ENCODE peak calls at places on chromosomes 6 and 20, in four cellular contexts. B, S, F and J are unnamed samples.

GRCh38 chr6:158047120-158047518 is 65.5 kb downstream of the SYNJ2 start:
- DNase-seq in F (peak; percentile 59), B (peak; percentile 64), S (no peak), J (no peak)

GRCh38 chr20:3377644-3378043 is 29.8 kb downstream of the DNAAF9 start:
- DNase-seq in B (no peak), S (no peak), F (no peak), J (no peak)

GRCh38 chr6:29967379-29968010 is 25.2 kb downstream of the HLA-A start:
- DNase-seq in S (no peak), F (no peak), B (no peak), J (no peak)

GRCh38 chr6:127547909-127548649 is 28.9 kb upstream of the C6orf58 start:
- DNase-seq in B (no peak), F (peak; percentile 17), S (no peak), J (no peak)

GRCh38 chr6:80769101-80769500 is 662.6 kb downstream of the BCKDHB start:
- DNase-seq in S (no peak), F (peak; percentile 90), B (no peak), J (no peak)

GRCh38 chr6:131960371-131961133 is 9.4 kb upstream of the CCN2 start:
- DNase-seq in B (no peak), F (peak; percentile 47), S (no peak), J (no peak)

GRCh38 chr6:43723737-43724295 is 36.2 kb upstream of the MRPS18A start:
- DNase-seq in F (peak; percentile 70), B (peak; percentile 93), S (peak; percentile 74), J (no peak)

GRCh38 chr6:6452002-6452401 is 131.5 kb upstream of the F13A1 start:
- DNase-seq in F (no peak), S (no peak), B (no peak), J (no peak)

GRCh38 chr6:35312763-35313125 is 15.1 kb downstream of the DEF6 start:
- DNase-seq in S (no peak), B (no peak), F (no peak), J (no peak)

GRCh38 chr6:130893277-130893676 is 66.1 kb downstream of the SMLR1 start:
- DNase-seq in S (no peak), B (no peak), F (no peak), J (no peak)

GRCh38 chr6:112683926-112684325 is 336.8 kb downstream of the RFPL4B start:
- DNase-seq in F (peak; percentile 95), B (peak; percentile 44), S (peak; percentile 3), J (peak; percentile 70)

GRCh38 chr6:12279322-12280098 is 10.7 kb upstream of the EDN1 start:
- DNase-seq in S (peak; percentile 23), F (no peak), B (no peak), J (no peak)

GRCh38 chr6:3895805-3896204 is 46.6 kb downstream of the FAM50B start:
- DNase-seq in F (no peak), S (no peak), B (no peak), J (no peak)

GRCh38 chr6:141097471-141097870 is 1035.3 kb upstream of the GJE1 start:
- DNase-seq in S (no peak), B (no peak), F (no peak), J (peak; percentile 12)

GRCh38 chr20:14673164-14673563 is 335.8 kb upstream of the FLRT3 start:
- DNase-seq in B (no peak), S (peak; percentile 46), F (no peak), J (no peak)

GRCh38 chr6:65927141-65927540 is 220.1 kb upstream of the EYS start:
- DNase-seq in F (no peak), B (no peak), S (no peak), J (no peak)

GRCh38 chr6:107578642-107579332 is 88.9 kb downstream of the SOBP start:
- DNase-seq in S (no peak), B (no peak), F (no peak), J (no peak)

GRCh38 chr20:50295345-50295744 is 104.7 kb downstream of the CEBPB start:
- DNase-seq in F (no peak), B (peak; percentile 23), S (no peak), J (no peak)

GRCh38 chr6:101000334-101000733 is 119.2 kb upstream of the ASCC3 start:
- DNase-seq in S (no peak), B (no peak), F (no peak), J (no peak)

GRCh38 chr20:51417245-51417560 is 125.3 kb downstream of the NFATC2 start:
- DNase-seq in F (no peak), B (no peak), S (no peak), J (no peak)

GRCh38 chr6:157240059-157240959 is 83.0 kb downstream of the TMEM242 start:
- DNase-seq in B (peak; percentile 94), S (no peak), F (peak; percentile 41), J (no peak)

GRCh38 chr6:52301326-52301725 is 16.8 kb upstream of the MCM3 start:
- DNase-seq in S (no peak), F (no peak), B (no peak), J (no peak)

GRCh38 chr6:82057846-82058554 is 189.5 kb downstream of the IBTK start:
- DNase-seq in S (no peak), F (peak; percentile 57), B (no peak), J (no peak)

GRCh38 chr6:40986364-40986763 is 52.7 kb downstream of the UNC5CL start:
- DNase-seq in B (no peak), S (no peak), F (peak; percentile 10), J (no peak)

GRCh38 chr20:20334489-20334888 is 33.4 kb upstream of the INSM1 start:
- DNase-seq in B (no peak), S (no peak), F (no peak), J (no peak)

GRCh38 chr20:32466739-32467505 is 108.8 kb downstream of the ASXL1 start:
- DNase-seq in S (no peak), B (peak; percentile 83), F (no peak), J (no peak)

GRCh38 chr6:147506704-147507114 is 1.8 kb upstream of the SAMD5 start:
- DNase-seq in B (peak; percentile 96), F (peak; percentile 45), S (peak; percentile 55), J (no peak)

GRCh38 chr6:169162968-169163903 is 90.4 kb downstream of the THBS2 start:
- DNase-seq in S (peak; percentile 66), B (peak; percentile 99), F (peak; percentile 99), J (peak; percentile 94)

GRCh38 chr6:43831211-43831610 is 61.2 kb downstream of the VEGFA start:
- DNase-seq in B (no peak), S (no peak), F (no peak), J (no peak)

GRCh38 chr6:130282234-130282995 is 59.7 kb upstream of the SAMD3 start:
- DNase-seq in S (no peak), F (peak; percentile 45), B (no peak), J (no peak)

DNA sequence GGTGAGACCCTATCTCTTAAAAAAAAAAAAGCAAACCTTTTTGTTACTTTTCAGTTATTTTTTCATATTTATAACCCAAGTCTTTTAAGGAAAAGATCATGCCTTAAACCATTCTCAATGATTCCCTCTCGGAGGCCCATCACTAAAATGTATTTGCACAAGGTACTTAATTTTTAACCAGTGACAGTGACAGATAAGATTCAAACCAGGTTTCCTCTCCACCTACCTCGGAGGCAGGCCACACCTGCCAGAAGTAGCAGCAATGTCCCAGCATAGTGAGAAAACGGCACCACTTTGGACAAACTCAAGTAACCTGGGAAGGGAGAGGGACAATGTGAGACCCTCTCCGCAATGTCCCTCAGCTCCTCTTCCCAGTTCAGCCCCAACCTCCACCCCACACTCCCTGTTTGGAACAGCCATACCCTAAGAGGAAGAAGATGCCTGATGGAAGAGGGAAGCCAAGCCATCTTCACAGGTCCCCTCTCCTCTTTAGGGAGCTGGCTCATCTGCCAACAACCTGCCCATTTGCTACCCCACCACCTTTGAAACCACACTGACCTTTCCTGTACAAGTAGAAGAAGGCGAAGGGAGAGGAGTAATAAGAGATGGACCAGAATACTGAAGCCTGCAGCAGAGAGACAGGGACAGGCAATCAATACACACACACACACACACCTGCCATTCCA is 2.3 kb downstream of the ABHD16A start:
- DNase-seq in S (no peak), F (no peak), B (no peak), J (no peak)
- H3K27ac ChIP-seq in S (no peak overlapping the region), F (no peak overlapping the region), B (no peak overlapping the region), J (no peak overlapping the region)

GRCh38 chr6:108765495-108765894 is 82.7 kb upstream of the ARMC2 start:
- DNase-seq in F (no peak), B (no peak), S (no peak), J (no peak)

GRCh38 chr6:108762394-108762793 is 85.8 kb upstream of the ARMC2 start:
- DNase-seq in B (no peak), F (no peak), S (no peak), J (no peak)

GRCh38 chr6:108766419-108766818 is 81.8 kb upstream of the ARMC2 start:
- DNase-seq in B (no peak), F (no peak), S (no peak), J (no peak)

GRCh38 chr6:108763931-108764579 is 84.2 kb upstream of the ARMC2 start:
- DNase-seq in B (no peak), S (no peak), F (no peak), J (no peak)

GRCh38 chr6:108764580-108764950 is 83.7 kb upstream of the ARMC2 start:
- DNase-seq in S (no peak), F (no peak), B (no peak), J (no peak)
- H3K27ac ChIP-seq in S (no peak overlapping the region), F (no peak overlapping the region), B (no peak overlapping the region), J (no peak overlapping the region)

GRCh38 chr20:4681971-4682370 is 39.7 kb upstream of the PRND start:
- DNase-seq in S (no peak), F (peak; percentile 68), B (no peak), J (peak; percentile 72)
- H3K27ac ChIP-seq in S (no peak overlapping the region), F (no peak overlapping the region), B (no peak overlapping the region), J (peak overlapping the region; percentile 55)

DNA sequence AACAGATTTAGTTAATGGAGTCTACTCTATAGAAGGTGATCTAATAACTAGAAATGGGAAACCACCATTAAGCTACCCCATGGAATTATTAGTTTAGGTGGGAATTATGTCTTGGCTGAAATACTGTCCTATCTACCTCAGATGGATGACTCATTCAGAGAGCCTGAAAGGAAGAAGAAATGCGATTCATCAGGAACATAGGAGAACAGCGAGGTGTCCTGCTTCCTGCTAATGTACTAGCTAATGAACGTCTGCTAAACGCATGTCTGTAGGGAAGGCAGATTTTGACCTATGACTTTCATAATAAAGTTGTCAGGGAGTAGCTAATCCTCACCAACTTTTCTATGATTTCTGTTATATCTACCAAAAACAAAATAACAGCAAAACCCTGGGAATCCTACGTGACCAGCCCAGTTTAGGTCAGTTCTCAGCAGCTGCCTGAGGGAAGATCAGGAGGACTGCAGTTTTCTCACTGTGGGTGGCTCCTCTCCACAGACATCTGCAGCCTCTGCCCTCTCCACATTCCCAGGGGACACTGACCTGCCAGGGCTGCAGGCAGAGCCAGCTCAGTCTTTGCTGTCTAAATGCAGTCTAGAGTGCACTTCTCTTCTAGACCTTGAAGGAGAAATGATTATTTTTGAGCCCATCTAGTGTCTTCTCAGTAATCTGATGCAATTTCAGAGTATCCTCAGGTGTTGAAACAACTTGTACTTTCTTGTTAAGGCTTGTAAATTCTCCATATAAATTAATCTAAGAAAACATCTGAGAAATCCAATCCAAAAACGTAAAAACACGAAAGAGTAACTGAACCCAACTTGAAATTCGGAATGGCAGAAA is 18.1 kb upstream of the SFT2D1 start:
- DNase-seq in F (peak; percentile 39), B (peak; percentile 81), S (no peak), J (no peak)
- H3K27ac ChIP-seq in F (no peak overlapping the region), B (no peak overlapping the region), S (no peak overlapping the region), J (peak overlapping the region; percentile 73)

GRCh38 chr6:124882580-124883393 is 79.5 kb upstream of the RNF217 start:
- DNase-seq in F (peak; percentile 31), B (no peak), S (peak; percentile 61), J (no peak)
- H3K27ac ChIP-seq in F (no peak overlapping the region), B (no peak overlapping the region), S (peak overlapping the region; percentile 77), J (peak overlapping the region; percentile 82)